ENCODE peak calls at places on chromosomes 11 and 22, in four cellular contexts. One of them, this sample, is unnamed.

GRCh38 chr11:74673956-74674355 is 57.3 kb downstream of the CHRDL2 start:
- DNase-seq in choroid plexus epithelial cell: no peak
- DNase-seq in cardiac fibroblast: no peak
- DNase-seq in cardiac muscle cell: peak; percentile 33
- DNase-seq in this sample: no peak

GRCh38 chr11:5247479-5248192 is 2.0 kb downstream of the HBG1 start:
- DNase-seq in choroid plexus epithelial cell: no peak
- DNase-seq in cardiac fibroblast: peak; percentile 13
- DNase-seq in cardiac muscle cell: no peak
- DNase-seq in this sample: no peak

GRCh38 chr11:95138448-95138847 is 48.8 kb downstream of the ENDOD1 start:
- DNase-seq in choroid plexus epithelial cell: peak; percentile 58
- DNase-seq in cardiac fibroblast: peak; percentile 45
- DNase-seq in cardiac muscle cell: peak; percentile 41
- DNase-seq in this sample: no peak

GRCh38 chr22:32697331-32697995 is 104.0 kb upstream of the TIMP3 start:
- DNase-seq in choroid plexus epithelial cell: no peak
- DNase-seq in cardiac fibroblast: no peak
- DNase-seq in cardiac muscle cell: peak; percentile 24
- DNase-seq in this sample: no peak

GRCh38 chr11:102375720-102376399 is 28.8 kb downstream of the BIRC2 start:
- DNase-seq in choroid plexus epithelial cell: no peak
- DNase-seq in cardiac fibroblast: no peak
- DNase-seq in cardiac muscle cell: no peak
- DNase-seq in this sample: no peak

GRCh38 chr11:19539861-19540260 is 172.8 kb upstream of the NAV2 start:
- DNase-seq in choroid plexus epithelial cell: no peak
- DNase-seq in cardiac fibroblast: no peak
- DNase-seq in cardiac muscle cell: no peak
- DNase-seq in this sample: no peak

GRCh38 chr11:45527898-45528297 is 137.5 kb downstream of the CHST1 start:
- DNase-seq in choroid plexus epithelial cell: peak; percentile 4
- DNase-seq in cardiac fibroblast: peak; percentile 2
- DNase-seq in cardiac muscle cell: peak; percentile 51
- DNase-seq in this sample: no peak

GRCh38 chr11:57791321-57792059 is 29.9 kb downstream of the CTNND1 start:
- DNase-seq in choroid plexus epithelial cell: no peak
- DNase-seq in cardiac fibroblast: no peak
- DNase-seq in cardiac muscle cell: no peak
- DNase-seq in this sample: no peak

GRCh38 chr11:75635009-75635909 is 33.6 kb downstream of the MAP6 start:
- DNase-seq in choroid plexus epithelial cell: peak; percentile 64
- DNase-seq in cardiac fibroblast: peak; percentile 10
- DNase-seq in cardiac muscle cell: peak; percentile 75
- DNase-seq in this sample: peak; percentile 35

GRCh38 chr11:73290536-73290935 is 17.5 kb upstream of the ARHGEF17 start:
- DNase-seq in choroid plexus epithelial cell: no peak
- DNase-seq in cardiac fibroblast: no peak
- DNase-seq in cardiac muscle cell: no peak
- DNase-seq in this sample: no peak

GRCh38 chr11:85663080-85663729 is 1.7 kb downstream of the CREBZF start:
- DNase-seq in choroid plexus epithelial cell: no peak
- DNase-seq in cardiac fibroblast: peak; percentile 22
- DNase-seq in cardiac muscle cell: no peak
- DNase-seq in this sample: no peak

GRCh38 chr11:9002920-9003572 is 755 bp downstream of the NRIP3 start:
- DNase-seq in choroid plexus epithelial cell: no peak
- DNase-seq in cardiac fibroblast: no peak
- DNase-seq in cardiac muscle cell: no peak
- DNase-seq in this sample: no peak

GRCh38 chr22:48536691-48537591 is 1290.7 kb downstream of the BRD1 start:
- DNase-seq in choroid plexus epithelial cell: no peak
- DNase-seq in cardiac fibroblast: no peak
- DNase-seq in cardiac muscle cell: no peak
- DNase-seq in this sample: no peak

GRCh38 chr11:65793625-65794400 is 7.0 kb downstream of the OVOL1 start:
- DNase-seq in choroid plexus epithelial cell: no peak
- DNase-seq in cardiac fibroblast: no peak
- DNase-seq in cardiac muscle cell: no peak
- DNase-seq in this sample: no peak

GRCh38 chr11:2713721-2714462 is 14.1 kb upstream of the KCNQ1OT1 start:
- DNase-seq in choroid plexus epithelial cell: no peak
- DNase-seq in cardiac fibroblast: no peak
- DNase-seq in cardiac muscle cell: no peak
- DNase-seq in this sample: no peak

GRCh38 chr11:122897606-122898210 is 15.1 kb downstream of the JHY start:
- DNase-seq in choroid plexus epithelial cell: peak; percentile 62
- DNase-seq in cardiac fibroblast: peak; percentile 80
- DNase-seq in cardiac muscle cell: peak; percentile 53
- DNase-seq in this sample: peak; percentile 32

GRCh38 chr11:13316528-13316961 is 39.0 kb downstream of the BMAL1 start:
- DNase-seq in choroid plexus epithelial cell: peak; percentile 50
- DNase-seq in cardiac fibroblast: peak; percentile 84
- DNase-seq in cardiac muscle cell: peak; percentile 75
- DNase-seq in this sample: peak; percentile 20

GRCh38 chr11:69509381-69509780 is 27.9 kb downstream of the LINC01488 start:
- DNase-seq in choroid plexus epithelial cell: no peak
- DNase-seq in cardiac fibroblast: no peak
- DNase-seq in cardiac muscle cell: no peak
- DNase-seq in this sample: no peak

GRCh38 chr22:48222742-48223487 is 1460.5 kb downstream of the TBC1D22A start:
- DNase-seq in choroid plexus epithelial cell: no peak
- DNase-seq in cardiac fibroblast: no peak
- DNase-seq in cardiac muscle cell: no peak
- DNase-seq in this sample: no peak

GRCh38 chr11:117299351-117300300 is 8.5 kb downstream of the BACE1-AS start:
- DNase-seq in choroid plexus epithelial cell: no peak
- DNase-seq in cardiac fibroblast: no peak
- DNase-seq in cardiac muscle cell: no peak
- DNase-seq in this sample: no peak

GRCh38 chr11:15106201-15106965 is 8.3 kb upstream of the INSC start:
- DNase-seq in choroid plexus epithelial cell: peak; percentile 85
- DNase-seq in cardiac fibroblast: peak; percentile 83
- DNase-seq in cardiac muscle cell: peak; percentile 43
- DNase-seq in this sample: peak; percentile 56

GRCh38 chr22:38570841-38571364 is 920 bp upstream of the DMC1 start:
- DNase-seq in choroid plexus epithelial cell: peak; percentile 36
- DNase-seq in cardiac fibroblast: peak; percentile 36
- DNase-seq in cardiac muscle cell: no peak
- DNase-seq in this sample: no peak

GRCh38 chr11:75831915-75832502 is 17.0 kb downstream of the UVRAG start:
- DNase-seq in choroid plexus epithelial cell: no peak
- DNase-seq in cardiac fibroblast: no peak
- DNase-seq in cardiac muscle cell: no peak
- DNase-seq in this sample: no peak

GRCh38 chr11:130131957-130132850 is 27.4 kb upstream of the ST14 start:
- DNase-seq in choroid plexus epithelial cell: peak; percentile 83
- DNase-seq in cardiac fibroblast: peak; percentile 84
- DNase-seq in cardiac muscle cell: peak; percentile 79
- DNase-seq in this sample: peak; percentile 64

GRCh38 chr22:49673048-49673447 is 154.6 kb downstream of the BRD1 start:
- DNase-seq in choroid plexus epithelial cell: no peak
- DNase-seq in cardiac fibroblast: no peak
- DNase-seq in cardiac muscle cell: no peak
- DNase-seq in this sample: no peak

GRCh38 chr11:569273-569885 is 6.9 kb upstream of the PHRF1 start:
- DNase-seq in choroid plexus epithelial cell: no peak
- DNase-seq in cardiac fibroblast: no peak
- DNase-seq in cardiac muscle cell: no peak
- DNase-seq in this sample: no peak

GRCh38 chr11:74380746-74381439 is 17.3 kb downstream of the PGM2L1 start:
- DNase-seq in choroid plexus epithelial cell: peak; percentile 62
- DNase-seq in cardiac fibroblast: no peak
- DNase-seq in cardiac muscle cell: no peak
- DNase-seq in this sample: peak; percentile 2

GRCh38 chr11:75241036-75241905 is 697 bp downstream of the TPBGL start:
- DNase-seq in choroid plexus epithelial cell: peak; percentile 88
- DNase-seq in cardiac fibroblast: peak; percentile 80
- DNase-seq in cardiac muscle cell: peak; percentile 90
- DNase-seq in this sample: peak; percentile 74

GRCh38 chr11:69923196-69923595 is 104.0 kb upstream of the FGF3 start:
- DNase-seq in choroid plexus epithelial cell: no peak
- DNase-seq in cardiac fibroblast: no peak
- DNase-seq in cardiac muscle cell: no peak
- DNase-seq in this sample: no peak

GRCh38 chr11:133530501-133530835 is 1.8 kb downstream of the OPCML start:
- DNase-seq in choroid plexus epithelial cell: no peak
- DNase-seq in cardiac fibroblast: no peak
- DNase-seq in cardiac muscle cell: no peak
- DNase-seq in this sample: no peak

GRCh38 chr11:10302294-10302743 is 2.6 kb upstream of the ADM start:
- DNase-seq in choroid plexus epithelial cell: no peak
- DNase-seq in cardiac fibroblast: no peak
- DNase-seq in cardiac muscle cell: peak; percentile 33
- DNase-seq in this sample: no peak

GRCh38 chr11:70868341-70868885 is 384.0 kb downstream of the SHANK2 start:
- DNase-seq in choroid plexus epithelial cell: no peak
- DNase-seq in cardiac fibroblast: no peak
- DNase-seq in cardiac muscle cell: no peak
- DNase-seq in this sample: no peak

GRCh38 chr11:45684440-45684839 is 19.0 kb upstream of the CHST1 start:
- DNase-seq in choroid plexus epithelial cell: no peak
- DNase-seq in cardiac fibroblast: no peak
- DNase-seq in cardiac muscle cell: no peak
- DNase-seq in this sample: no peak

DNA sequence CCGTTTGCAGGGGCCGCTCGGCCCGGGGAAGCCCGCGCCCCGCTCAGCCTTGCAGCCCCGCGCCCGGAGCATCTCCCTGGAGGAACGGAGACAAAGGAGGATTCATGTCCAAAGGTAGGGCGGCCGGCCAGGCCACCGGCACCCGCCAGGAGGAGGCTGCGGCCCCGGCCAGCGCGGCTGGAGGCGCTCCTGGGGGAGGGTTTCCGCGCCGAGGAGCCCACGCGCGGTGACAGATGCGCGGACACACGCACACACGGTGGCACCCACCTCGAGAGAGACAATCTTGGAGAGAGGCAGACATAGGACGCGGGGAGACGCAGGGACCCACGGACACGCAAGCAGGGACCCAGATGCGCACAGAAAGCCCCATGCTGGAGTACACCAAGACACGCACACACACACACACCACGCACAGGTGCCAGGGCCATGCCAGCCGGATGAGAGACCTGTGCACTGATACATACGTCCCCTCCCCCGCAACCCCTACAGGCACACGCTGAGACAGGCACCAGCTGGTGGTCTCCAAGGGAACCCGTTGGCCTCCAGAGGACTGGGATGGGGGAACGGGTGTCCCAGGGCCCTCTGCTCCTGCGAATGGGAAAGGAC is 7.8 kb downstream of the SEPTIN3 start:
- DNase-seq in choroid plexus epithelial cell: no peak
- DNase-seq in cardiac fibroblast: no peak
- DNase-seq in cardiac muscle cell: no peak
- DNase-seq in this sample: no peak
- H3K4me3 ChIP-seq in choroid plexus epithelial cell: no peak overlapping the region
- H3K4me3 ChIP-seq in cardiac fibroblast: peak overlapping the region; percentile 4
- H3K4me3 ChIP-seq in cardiac muscle cell: peak overlapping the region; percentile 51
- H3K4me3 ChIP-seq in this sample: peak overlapping the region; percentile 5

DNA sequence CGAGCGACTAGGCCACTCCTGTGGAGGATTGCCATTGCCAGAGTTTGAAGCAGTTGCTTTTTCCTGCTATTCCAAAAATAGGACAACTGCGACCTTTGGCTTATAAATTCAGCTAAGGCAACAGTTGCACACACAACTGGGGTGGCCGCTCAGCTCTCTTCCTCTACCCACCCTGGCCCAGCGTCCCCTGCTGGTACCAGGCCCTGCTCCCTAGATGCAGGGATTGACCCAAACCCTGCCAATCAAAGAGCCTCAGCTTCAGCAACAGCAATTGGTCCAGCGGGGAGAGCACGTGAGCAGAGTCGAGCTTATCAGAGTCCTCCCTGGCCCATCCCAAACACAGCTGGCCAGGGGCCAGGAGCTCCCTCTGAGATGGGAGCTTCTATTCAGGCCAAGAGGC is 22.0 kb upstream of the CABP2 start:
- DNase-seq in choroid plexus epithelial cell: no peak
- DNase-seq in cardiac fibroblast: no peak
- DNase-seq in cardiac muscle cell: peak; percentile 21
- DNase-seq in this sample: no peak
- TF ChIP-seq CTCF in choroid plexus epithelial cell: no peak
- TF ChIP-seq CTCF in cardiac fibroblast: no peak
- TF ChIP-seq CTCF in cardiac muscle cell: no peak
- TF ChIP-seq CTCF in this sample: no peak

DNA sequence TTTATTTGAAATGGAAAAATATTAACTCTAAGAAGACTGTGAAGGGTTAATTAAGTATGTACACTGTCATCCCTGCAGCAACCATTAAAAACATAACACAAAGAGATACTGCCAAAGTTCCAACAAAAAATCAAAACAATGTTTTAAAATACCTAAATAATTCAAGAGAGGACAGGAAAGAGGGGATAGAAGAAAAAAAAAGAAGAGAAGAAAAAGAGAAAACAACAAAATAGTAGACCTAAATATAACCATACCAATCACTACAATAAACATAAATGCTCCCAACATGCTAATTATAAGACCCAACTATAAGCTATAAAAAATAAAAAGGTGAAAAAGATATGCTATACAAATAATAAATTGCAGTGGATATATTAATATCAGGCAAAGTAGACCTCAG is 20.1 kb downstream of the GNB1L start:
- DNase-seq in choroid plexus epithelial cell: no peak
- DNase-seq in cardiac fibroblast: no peak
- DNase-seq in cardiac muscle cell: no peak
- DNase-seq in this sample: no peak
- H3K4me3 ChIP-seq in choroid plexus epithelial cell: no peak overlapping the region
- H3K4me3 ChIP-seq in cardiac fibroblast: no peak overlapping the region
- H3K4me3 ChIP-seq in cardiac muscle cell: no peak overlapping the region
- H3K4me3 ChIP-seq in this sample: no peak overlapping the region

GRCh38 chr11:64208796-64209562 is 2.5 kb downstream of the FERMT3 start:
- DNase-seq in choroid plexus epithelial cell: no peak
- DNase-seq in cardiac fibroblast: no peak
- DNase-seq in cardiac muscle cell: no peak
- DNase-seq in this sample: no peak
- TF ChIP-seq CTCF in choroid plexus epithelial cell: no peak
- TF ChIP-seq CTCF in cardiac fibroblast: no peak
- TF ChIP-seq CTCF in cardiac muscle cell: no peak
- TF ChIP-seq CTCF in this sample: no peak

This sample was measured in brain microvascular endothelial cell.